ENCODE peak calls at places on chromosomes 13 and 19, in five cellular contexts. O is NCI-H1930, Q is astrocyte of the cerebellum, Y is endothelial cell, X is A549. M is an unnamed sample.

GRCh38 chr19:30880551-30880950 is 468.7 kb downstream of the TSHZ3 start:
- DNase-seq in Y (no peak), Q (no peak), X (no peak), O (no peak), M (no peak)

GRCh38 chr13:109516196-109516595 is 270.2 kb downstream of the IRS2 start:
- DNase-seq in Y (no peak), Q (no peak), O (no peak), X (no peak), M (no peak)

GRCh38 chr13:109275848-109276247 is 510.5 kb downstream of the IRS2 start:
- DNase-seq in X (no peak), O (no peak), Y (peak), Q (no peak), M (no peak)

GRCh38 chr13:97478247-97478646 is 44.3 kb downstream of the RAP2A start:
- DNase-seq in X (no peak), O (no peak), Y (no peak), Q (no peak), M (no peak)

GRCh38 chr19:2081873-2082810 is 14.0 kb downstream of the MOB3A start:
- DNase-seq in Y (no peak), X (no peak), Q (no peak), O (no peak), M (no peak)

GRCh38 chr13:48281556-48281955 is 22.0 kb upstream of the RB1 start:
- DNase-seq in Q (no peak), X (no peak), Y (no peak), O (no peak), M (no peak)

GRCh38 chr13:95099541-95099940 is 201.7 kb downstream of the ABCC4 start:
- DNase-seq in X (peak), Q (no peak), Y (no peak), O (no peak), M (no peak)

GRCh38 chr19:679418-680286 is 3.5 kb downstream of the FSTL3 start:
- DNase-seq in X (peak), Y (peak), O (no peak), Q (peak), M (peak)

GRCh38 chr13:100491164-100491847 is 97.3 kb downstream of the GGACT start:
- DNase-seq in X (no peak), Q (peak), O (no peak), Y (no peak), M (no peak)

M was measured in AG04450.